ENCODE peak calls at places on chromosomes 4 and X, in eight cellular contexts. One of them, this sample, is unnamed.

GRCh38 chr4:144734522-144734921 is 88.6 kb downstream of the HHIP start:
- DNase-seq in HCT116: no peak
- DNase-seq in dorsolateral prefrontal cortex: no peak
- DNase-seq in cardiac fibroblast: peak
- DNase-seq in heart right ventricle: no peak
- DNase-seq in GM20000: no peak
- DNase-seq in mammary epithelial cell: peak
- DNase-seq in spleen: no peak
- DNase-seq in this sample: no peak

GRCh38 chr4:28435346-28435745 is 1574.7 kb downstream of the STIM2 start:
- DNase-seq in GM20000: no peak
- DNase-seq in heart right ventricle: no peak
- DNase-seq in cardiac fibroblast: no peak
- DNase-seq in HCT116: no peak
- DNase-seq in mammary epithelial cell: no peak
- DNase-seq in dorsolateral prefrontal cortex: no peak
- DNase-seq in spleen: no peak
- DNase-seq in this sample: no peak

GRCh38 chrX:25156323-25156722 is 140.6 kb upstream of the ARX start:
- DNase-seq in dorsolateral prefrontal cortex: no peak
- DNase-seq in cardiac fibroblast: peak
- DNase-seq in HCT116: no peak
- DNase-seq in spleen: no peak
- DNase-seq in heart right ventricle: no peak
- DNase-seq in GM20000: no peak
- DNase-seq in mammary epithelial cell: no peak
- DNase-seq in this sample: no peak

GRCh38 chr4:7546809-7547367 is 112.2 kb upstream of the PSAPL1 start:
- DNase-seq in GM20000: no peak
- DNase-seq in mammary epithelial cell: peak
- DNase-seq in spleen: no peak
- DNase-seq in dorsolateral prefrontal cortex: no peak
- DNase-seq in heart right ventricle: no peak
- DNase-seq in HCT116: no peak
- DNase-seq in cardiac fibroblast: peak
- DNase-seq in this sample: no peak

GRCh38 chr4:119209077-119209476 is 3.4 kb upstream of the USP53 start:
- DNase-seq in spleen: no peak
- DNase-seq in HCT116: peak
- DNase-seq in cardiac fibroblast: peak
- DNase-seq in dorsolateral prefrontal cortex: no peak
- DNase-seq in mammary epithelial cell: peak
- DNase-seq in heart right ventricle: no peak
- DNase-seq in GM20000: peak
- DNase-seq in this sample: peak

GRCh38 chr4:67103001-67103737 is 442.1 kb downstream of the CENPC start:
- DNase-seq in dorsolateral prefrontal cortex: no peak
- DNase-seq in HCT116: no peak
- DNase-seq in cardiac fibroblast: no peak
- DNase-seq in mammary epithelial cell: no peak
- DNase-seq in spleen: no peak
- DNase-seq in GM20000: no peak
- DNase-seq in heart right ventricle: no peak
- DNase-seq in this sample: no peak

GRCh38 chr4:152680988-152681731 is 1.4 kb upstream of the TMEM154 start:
- DNase-seq in dorsolateral prefrontal cortex: no peak
- DNase-seq in spleen: no peak
- DNase-seq in GM20000: no peak
- DNase-seq in mammary epithelial cell: peak
- DNase-seq in cardiac fibroblast: peak
- DNase-seq in HCT116: no peak
- DNase-seq in heart right ventricle: no peak
- DNase-seq in this sample: no peak

GRCh38 chrX:18927558-18927957 is 56.4 kb downstream of the PHKA2 start:
- DNase-seq in GM20000: no peak
- DNase-seq in HCT116: no peak
- DNase-seq in heart right ventricle: no peak
- DNase-seq in dorsolateral prefrontal cortex: no peak
- DNase-seq in mammary epithelial cell: no peak
- DNase-seq in spleen: no peak
- DNase-seq in cardiac fibroblast: no peak
- DNase-seq in this sample: no peak

GRCh38 chr4:7876096-7876993 is 63.3 kb downstream of the AFAP1 start:
- DNase-seq in dorsolateral prefrontal cortex: no peak
- DNase-seq in heart right ventricle: no peak
- DNase-seq in HCT116: no peak
- DNase-seq in cardiac fibroblast: peak
- DNase-seq in mammary epithelial cell: peak
- DNase-seq in spleen: no peak
- DNase-seq in GM20000: no peak
- DNase-seq in this sample: peak

GRCh38 chr4:40149960-40150385 is 46.9 kb upstream of the RHOH start:
- DNase-seq in heart right ventricle: no peak
- DNase-seq in HCT116: peak
- DNase-seq in cardiac fibroblast: peak
- DNase-seq in spleen: no peak
- DNase-seq in dorsolateral prefrontal cortex: no peak
- DNase-seq in mammary epithelial cell: peak
- DNase-seq in GM20000: peak
- DNase-seq in this sample: peak

GRCh38 chr4:55363618-55364420 is 17.8 kb downstream of the SRD5A3 start:
- DNase-seq in HCT116: no peak
- DNase-seq in cardiac fibroblast: no peak
- DNase-seq in GM20000: no peak
- DNase-seq in mammary epithelial cell: no peak
- DNase-seq in heart right ventricle: no peak
- DNase-seq in dorsolateral prefrontal cortex: peak
- DNase-seq in spleen: no peak
- DNase-seq in this sample: no peak

GRCh38 chr4:139841464-139842195 is 176.0 kb downstream of the MGST2 start:
- DNase-seq in mammary epithelial cell: no peak
- DNase-seq in heart right ventricle: no peak
- DNase-seq in dorsolateral prefrontal cortex: no peak
- DNase-seq in HCT116: no peak
- DNase-seq in cardiac fibroblast: no peak
- DNase-seq in spleen: no peak
- DNase-seq in GM20000: no peak
- DNase-seq in this sample: no peak

GRCh38 chr4:15755321-15755750 is 22.8 kb upstream of the CD38 start:
- DNase-seq in heart right ventricle: no peak
- DNase-seq in dorsolateral prefrontal cortex: no peak
- DNase-seq in mammary epithelial cell: peak
- DNase-seq in GM20000: no peak
- DNase-seq in spleen: no peak
- DNase-seq in cardiac fibroblast: peak
- DNase-seq in HCT116: no peak
- DNase-seq in this sample: peak

GRCh38 chrX:129597905-129598304 is 56.9 kb downstream of the APLN start:
- DNase-seq in HCT116: no peak
- DNase-seq in spleen: no peak
- DNase-seq in mammary epithelial cell: no peak
- DNase-seq in dorsolateral prefrontal cortex: no peak
- DNase-seq in cardiac fibroblast: no peak
- DNase-seq in heart right ventricle: no peak
- DNase-seq in GM20000: no peak
- DNase-seq in this sample: no peak

GRCh38 chr4:54558889-54559682 is 98.7 kb upstream of the KIT start:
- DNase-seq in GM20000: no peak
- DNase-seq in dorsolateral prefrontal cortex: no peak
- DNase-seq in mammary epithelial cell: no peak
- DNase-seq in cardiac fibroblast: no peak
- DNase-seq in spleen: no peak
- DNase-seq in heart right ventricle: no peak
- DNase-seq in HCT116: no peak
- DNase-seq in this sample: no peak

GRCh38 chr4:70577220-70577927 is 14.7 kb upstream of the AMBN start:
- DNase-seq in GM20000: no peak
- DNase-seq in mammary epithelial cell: no peak
- DNase-seq in cardiac fibroblast: no peak
- DNase-seq in spleen: no peak
- DNase-seq in HCT116: no peak
- DNase-seq in dorsolateral prefrontal cortex: no peak
- DNase-seq in heart right ventricle: no peak
- DNase-seq in this sample: no peak

GRCh38 chrX:144219035-144219434 is 335.2 kb downstream of the UBE2NL start:
- DNase-seq in HCT116: no peak
- DNase-seq in GM20000: no peak
- DNase-seq in spleen: no peak
- DNase-seq in cardiac fibroblast: peak
- DNase-seq in dorsolateral prefrontal cortex: no peak
- DNase-seq in mammary epithelial cell: peak
- DNase-seq in heart right ventricle: no peak
- DNase-seq in this sample: no peak

GRCh38 chr4:183240581-183241321 is 79.3 kb downstream of the CLDN22 start:
- DNase-seq in cardiac fibroblast: no peak
- DNase-seq in dorsolateral prefrontal cortex: no peak
- DNase-seq in mammary epithelial cell: no peak
- DNase-seq in heart right ventricle: no peak
- DNase-seq in HCT116: no peak
- DNase-seq in GM20000: no peak
- DNase-seq in spleen: no peak
- DNase-seq in this sample: no peak

GRCh38 chrX:130878350-130879341 is 24.4 kb downstream of the ENOX2 start:
- DNase-seq in mammary epithelial cell: peak
- DNase-seq in GM20000: no peak
- DNase-seq in HCT116: peak
- DNase-seq in dorsolateral prefrontal cortex: no peak
- DNase-seq in heart right ventricle: no peak
- DNase-seq in cardiac fibroblast: peak
- DNase-seq in spleen: no peak
- DNase-seq in this sample: no peak

GRCh38 chrX:78123190-78123589 is 16.3 kb downstream of the TAF9B start:
- DNase-seq in spleen: no peak
- DNase-seq in heart right ventricle: no peak
- DNase-seq in HCT116: no peak
- DNase-seq in GM20000: no peak
- DNase-seq in cardiac fibroblast: peak
- DNase-seq in dorsolateral prefrontal cortex: no peak
- DNase-seq in mammary epithelial cell: peak
- DNase-seq in this sample: peak

GRCh38 chrX:78118628-78119027 is 14.6 kb downstream of the PGK1 start:
- DNase-seq in dorsolateral prefrontal cortex: no peak
- DNase-seq in spleen: no peak
- DNase-seq in cardiac fibroblast: no peak
- DNase-seq in GM20000: no peak
- DNase-seq in mammary epithelial cell: no peak
- DNase-seq in HCT116: no peak
- DNase-seq in heart right ventricle: no peak
- DNase-seq in this sample: no peak

GRCh38 chrX:78124304-78124703 is 15.1 kb downstream of the TAF9B start:
- DNase-seq in GM20000: no peak
- DNase-seq in dorsolateral prefrontal cortex: no peak
- DNase-seq in mammary epithelial cell: no peak
- DNase-seq in HCT116: no peak
- DNase-seq in spleen: no peak
- DNase-seq in cardiac fibroblast: no peak
- DNase-seq in heart right ventricle: no peak
- DNase-seq in this sample: no peak

GRCh38 chrX:78116365-78116764 is 12.3 kb downstream of the PGK1 start:
- DNase-seq in heart right ventricle: no peak
- DNase-seq in HCT116: no peak
- DNase-seq in dorsolateral prefrontal cortex: no peak
- DNase-seq in mammary epithelial cell: no peak
- DNase-seq in cardiac fibroblast: no peak
- DNase-seq in spleen: no peak
- DNase-seq in GM20000: no peak
- DNase-seq in this sample: no peak

DNA sequence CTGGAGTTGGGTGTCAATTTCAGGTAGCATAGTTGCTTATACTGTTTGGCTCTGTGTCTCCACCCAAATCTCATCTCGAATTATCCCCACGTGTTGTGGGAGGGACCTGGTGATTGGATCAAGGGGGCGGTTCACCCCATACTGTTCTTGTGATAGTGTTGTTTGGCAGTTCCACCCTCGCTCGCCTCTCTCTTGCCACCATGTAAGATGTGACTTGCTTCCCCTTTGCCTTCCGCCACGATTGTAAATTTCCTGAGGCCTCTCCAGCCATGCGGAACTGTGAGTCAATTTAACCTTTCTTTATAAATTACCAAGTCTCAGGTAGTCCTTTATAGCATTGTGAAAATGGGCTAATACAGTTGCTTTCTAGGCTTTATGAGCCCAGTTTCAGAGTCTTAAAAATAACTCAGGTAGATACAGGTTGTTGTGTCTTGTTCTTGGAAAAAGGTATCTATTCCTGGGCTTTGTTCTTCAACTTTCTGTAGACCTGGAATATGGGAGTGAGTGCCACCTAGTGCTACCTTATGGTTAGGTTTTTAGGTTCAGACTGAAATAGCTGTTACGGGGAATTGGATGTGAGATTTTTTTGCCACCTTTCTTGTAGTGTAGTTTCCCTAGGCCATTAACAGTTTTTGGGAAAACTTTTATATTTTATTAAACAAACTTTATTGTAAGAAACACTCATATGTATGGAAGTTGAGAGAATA is 15.6 kb downstream of the PGK1 start:
- DNase-seq in cardiac fibroblast: no peak
- DNase-seq in mammary epithelial cell: no peak
- DNase-seq in dorsolateral prefrontal cortex: no peak
- DNase-seq in spleen: no peak
- DNase-seq in HCT116: no peak
- DNase-seq in heart right ventricle: no peak
- DNase-seq in GM20000: no peak
- DNase-seq in this sample: no peak
- TF ChIP-seq CTCF in cardiac fibroblast: peak
- TF ChIP-seq CTCF in mammary epithelial cell: peak
- TF ChIP-seq CTCF in dorsolateral prefrontal cortex: no peak
- TF ChIP-seq CTCF in spleen: no peak
- TF ChIP-seq CTCF in HCT116: peak
- TF ChIP-seq CTCF in heart right ventricle: peak
- TF ChIP-seq CTCF in GM20000: no peak
- TF ChIP-seq CTCF in this sample: no peak

GRCh38 chrX:46572295-46572936 is 1.1 kb upstream of the CHST7 start:
- DNase-seq in spleen: no peak
- DNase-seq in heart right ventricle: no peak
- DNase-seq in cardiac fibroblast: no peak
- DNase-seq in GM20000: peak
- DNase-seq in dorsolateral prefrontal cortex: no peak
- DNase-seq in mammary epithelial cell: no peak
- DNase-seq in HCT116: no peak
- DNase-seq in this sample: peak
- TF ChIP-seq CTCF in spleen: peak
- TF ChIP-seq CTCF in heart right ventricle: no peak
- TF ChIP-seq CTCF in cardiac fibroblast: no peak
- TF ChIP-seq CTCF in GM20000: no peak
- TF ChIP-seq CTCF in dorsolateral prefrontal cortex: no peak
- TF ChIP-seq CTCF in mammary epithelial cell: no peak
- TF ChIP-seq CTCF in HCT116: peak
- TF ChIP-seq CTCF in this sample: no peak

GRCh38 chr4:29805245-29805644 is 914.9 kb upstream of the PCDH7 start:
- DNase-seq in mammary epithelial cell: no peak
- DNase-seq in dorsolateral prefrontal cortex: no peak
- DNase-seq in spleen: no peak
- DNase-seq in heart right ventricle: no peak
- DNase-seq in GM20000: no peak
- DNase-seq in HCT116: peak
- DNase-seq in cardiac fibroblast: no peak
- DNase-seq in this sample: no peak
- TF ChIP-seq CTCF in mammary epithelial cell: no peak
- TF ChIP-seq CTCF in dorsolateral prefrontal cortex: no peak
- TF ChIP-seq CTCF in spleen: no peak
- TF ChIP-seq CTCF in heart right ventricle: no peak
- TF ChIP-seq CTCF in GM20000: no peak
- TF ChIP-seq CTCF in HCT116: peak
- TF ChIP-seq CTCF in cardiac fibroblast: no peak
- TF ChIP-seq CTCF in this sample: no peak

GRCh38 chr4:76748649-76749048 is 149.3 kb downstream of the SOWAHB start:
- DNase-seq in dorsolateral prefrontal cortex: no peak
- DNase-seq in heart right ventricle: no peak
- DNase-seq in mammary epithelial cell: no peak
- DNase-seq in cardiac fibroblast: peak
- DNase-seq in GM20000: peak
- DNase-seq in spleen: no peak
- DNase-seq in HCT116: no peak
- DNase-seq in this sample: peak
- TF ChIP-seq CTCF in dorsolateral prefrontal cortex: no peak
- TF ChIP-seq CTCF in heart right ventricle: no peak
- TF ChIP-seq CTCF in mammary epithelial cell: peak
- TF ChIP-seq CTCF in cardiac fibroblast: peak
- TF ChIP-seq CTCF in GM20000: peak
- TF ChIP-seq CTCF in spleen: no peak
- TF ChIP-seq CTCF in HCT116: peak
- TF ChIP-seq CTCF in this sample: no peak

This sample was measured in activated CD8-positive, alpha-beta T cell treated with anti-CD3 and anti-CD28 coated beads for 36 hours.